ENCODE peak calls at places on chromosome 1, in five cellular contexts. M is sigmoid colon, H is nephron progenitor cell, E is AG04449, P is cardiac fibroblast. L is an unnamed sample.

GRCh38 chr1:235502601-235503332 is 1.5 kb downstream of the B3GALNT2 start:
- DNase-seq in M (no peak), H (no peak), E (no peak), P (peak), L (no peak)

GRCh38 chr1:24418898-24419628 is 3.5 kb downstream of the NIPAL3 start:
- DNase-seq in M (no peak), H (no peak), E (no peak), P (peak), L (no peak)

GRCh38 chr1:229127301-229127700 is 143.6 kb upstream of the RAB4A start:
- DNase-seq in M (peak), H (no peak), E (no peak), P (peak), L (no peak)

GRCh38 chr1:167250482-167250881 is 29.8 kb downstream of the POU2F1 start:
- DNase-seq in M (no peak), H (no peak), E (no peak), P (no peak), L (no peak)

GRCh38 chr1:116720406-116721071 is 33.7 kb upstream of the CD2 start:
- DNase-seq in M (no peak), H (no peak), E (no peak), P (no peak), L (no peak)

GRCh38 chr1:1376551-1377226 is 1.7 kb upstream of the AURKAIP1 start:
- DNase-seq in M (no peak), H (no peak), E (no peak), P (no peak), L (no peak)

GRCh38 chr1:187465441-187465840 is 636.7 kb downstream of the PLA2G4A start:
- DNase-seq in M (no peak), H (no peak), E (no peak), P (no peak), L (no peak)

GRCh38 chr1:2088434-2088833 is 38.2 kb downstream of the PRKCZ start:
- DNase-seq in M (peak), H (no peak), E (no peak), P (peak), L (no peak)

GRCh38 chr1:53686371-53687267 is 52.3 kb downstream of the GLIS1 start:
- DNase-seq in M (no peak), H (no peak), E (no peak), P (peak), L (no peak)

GRCh38 chr1:241475688-241476087 is 43.9 kb downstream of the FH start:
- DNase-seq in M (no peak), H (no peak), E (no peak), P (peak), L (no peak)

GRCh38 chr1:208167229-208167869 is 76.8 kb downstream of the PLXNA2 start:
- DNase-seq in M (no peak), H (no peak), E (no peak), P (no peak), L (no peak)

GRCh38 chr1:183808296-183809027 is 3.5 kb downstream of the RGL1 start:
- DNase-seq in M (no peak), H (no peak), E (no peak), P (peak), L (no peak)

GRCh38 chr1:151134396-151134795 is 12.0 kb downstream of the SEMA6C start:
- DNase-seq in M (no peak), H (no peak), E (no peak), P (no peak), L (no peak)

GRCh38 chr1:145962157-145963102 is 1.9 kb downstream of the ANKRD34A start:
- DNase-seq in M (peak), H (peak), E (no peak), P (no peak), L (peak)

GRCh38 chr1:36966242-36966641 is 68.1 kb downstream of the GRIK3 start:
- DNase-seq in M (no peak), H (peak), E (no peak), P (peak), L (no peak)

GRCh38 chr1:7481194-7481593 is 289.9 kb upstream of the VAMP3 start:
- DNase-seq in M (no peak), H (no peak), E (no peak), P (no peak), L (no peak)

GRCh38 chr1:59051007-59051406 is 245.9 kb upstream of the FGGY start:
- DNase-seq in M (no peak), H (no peak), E (no peak), P (no peak), L (no peak)

GRCh38 chr1:36965301-36966159 is 68.8 kb downstream of the GRIK3 start:
- DNase-seq in M (no peak), H (peak), E (no peak), P (no peak), L (no peak)

GRCh38 chr1:34237416-34237815 is 60.7 kb downstream of the C1orf94 start:
- DNase-seq in M (no peak), H (no peak), E (no peak), P (no peak), L (no peak)

GRCh38 chr1:158527190-158527815 is 26.9 kb downstream of the OR6Y1 start:
- DNase-seq in M (no peak), H (no peak), E (no peak), P (peak), L (no peak)

GRCh38 chr1:15036101-15036500 is 117.4 kb upstream of the TMEM51 start:
- DNase-seq in M (no peak), H (no peak), E (no peak), P (no peak), L (no peak)

GRCh38 chr1:15691434-15692032 is 7.4 kb downstream of the PLEKHM2 start:
- DNase-seq in M (no peak), H (no peak), E (no peak), P (no peak), L (no peak)

GRCh38 chr1:208201241-208201640 is 42.9 kb downstream of the PLXNA2 start:
- DNase-seq in M (no peak), H (no peak), E (peak), P (peak), L (no peak)

GRCh38 chr1:51948491-51948915 is 42.0 kb downstream of the RAB3B start:
- DNase-seq in M (no peak), H (no peak), E (no peak), P (no peak), L (no peak)

GRCh38 chr1:182444497-182444896 is 5.4 kb upstream of the RGSL1 start:
- DNase-seq in M (no peak), H (no peak), E (no peak), P (no peak), L (no peak)

GRCh38 chr1:237891266-237891665 is 544 bp upstream of the ZP4 start:
- DNase-seq in M (no peak), H (no peak), E (no peak), P (no peak), L (no peak)

GRCh38 chr1:114040273-114041043 is 61.2 kb downstream of the OLFML3 start:
- DNase-seq in M (no peak), H (no peak), E (no peak), P (peak), L (no peak)

GRCh38 chr1:177274687-177275211 is 104.0 kb downstream of the BRINP2 start:
- DNase-seq in M (peak), H (no peak), E (peak), P (peak), L (no peak)

GRCh38 chr1:54606096-54606989 is 17.0 kb downstream of the FAM151A start:
- DNase-seq in M (peak), H (no peak), E (no peak), P (no peak), L (no peak)

DNA sequence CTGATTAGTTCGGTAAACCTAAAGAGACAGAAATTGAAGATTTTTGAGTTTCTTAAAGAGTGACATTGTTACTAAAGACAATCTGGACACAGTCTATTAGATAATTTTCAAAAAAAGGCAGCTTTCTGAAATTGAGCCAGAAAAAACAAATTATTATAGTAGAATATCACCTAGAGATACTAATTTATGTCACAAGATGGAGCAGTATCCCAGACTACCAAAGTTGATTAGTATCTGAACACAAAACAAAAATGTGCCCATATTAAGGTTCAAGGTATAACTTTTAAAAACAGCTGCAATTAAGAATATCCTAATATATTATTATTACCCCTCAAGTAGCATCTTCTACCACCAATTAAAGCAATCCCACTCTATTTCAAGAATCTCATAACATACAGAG is 40.5 kb upstream of the SYT2 start:
- DNase-seq in M (no peak), H (no peak), E (no peak), P (no peak), L (no peak)
- TF ChIP-seq CTCF in M (no peak), H (no peak), E (no peak), P (no peak), L (no peak)

GRCh38 chr1:43451701-43452532 is 1.8 kb downstream of the HYI start:
- DNase-seq in M (peak), H (no peak), E (no peak), P (no peak), L (no peak)

GRCh38 chr1:43455205-43455889 is 1.6 kb upstream of the HYI start:
- DNase-seq in M (no peak), H (no peak), E (no peak), P (no peak), L (no peak)

GRCh38 chr1:43452789-43453441 is 816 bp downstream of the HYI start:
- DNase-seq in M (peak), H (no peak), E (peak), P (peak), L (no peak)

GRCh38 chr1:43453442-43454269 is at the start of gene HYI:
- DNase-seq in M (peak), H (peak), E (peak), P (peak), L (peak)

GRCh38 chr1:43454270-43455011 is 710 bp upstream of the HYI start:
- DNase-seq in M (peak), H (no peak), E (peak), P (peak), L (peak)
- TF ChIP-seq CTCF in M (no peak), H (no peak), E (no peak), P (peak), L (no peak)

GRCh38 chr1:98005326-98006010 is 84.6 kb upstream of the DPYD start:
- DNase-seq in M (no peak), H (no peak), E (no peak), P (peak), L (no peak)

GRCh38 chr1:98003442-98003841 is 82.6 kb upstream of the DPYD start:
- DNase-seq in M (no peak), H (no peak), E (no peak), P (no peak), L (no peak)

GRCh38 chr1:98002288-98002687 is 81.5 kb upstream of the DPYD start:
- DNase-seq in M (no peak), H (no peak), E (no peak), P (no peak), L (no peak)

GRCh38 chr1:97999320-97999719 is 78.5 kb upstream of the DPYD start:
- DNase-seq in M (no peak), H (no peak), E (peak), P (peak), L (no peak)

DNA sequence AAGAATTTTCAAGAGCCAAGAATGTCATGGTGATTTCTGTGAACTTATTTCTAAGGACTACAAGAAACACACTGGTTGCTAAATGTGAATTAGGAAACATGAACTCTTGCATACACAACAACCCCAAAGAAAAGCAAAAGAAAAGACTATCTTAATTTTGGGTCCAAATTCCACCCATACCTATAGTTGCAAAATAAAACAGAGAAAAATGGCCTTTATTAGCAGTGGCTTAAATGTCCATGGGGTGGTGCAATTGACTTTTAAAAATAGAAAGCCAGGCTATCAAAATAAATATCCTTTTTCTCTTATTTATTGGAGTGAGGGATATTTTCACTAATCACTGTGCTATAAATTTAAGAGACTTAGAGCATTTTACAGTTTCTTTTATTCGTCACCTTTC is 80.9 kb upstream of the DPYD start:
- DNase-seq in M (no peak), H (no peak), E (no peak), P (peak), L (no peak)
- TF ChIP-seq CTCF in M (no peak), H (no peak), E (no peak), P (peak), L (no peak)

DNA sequence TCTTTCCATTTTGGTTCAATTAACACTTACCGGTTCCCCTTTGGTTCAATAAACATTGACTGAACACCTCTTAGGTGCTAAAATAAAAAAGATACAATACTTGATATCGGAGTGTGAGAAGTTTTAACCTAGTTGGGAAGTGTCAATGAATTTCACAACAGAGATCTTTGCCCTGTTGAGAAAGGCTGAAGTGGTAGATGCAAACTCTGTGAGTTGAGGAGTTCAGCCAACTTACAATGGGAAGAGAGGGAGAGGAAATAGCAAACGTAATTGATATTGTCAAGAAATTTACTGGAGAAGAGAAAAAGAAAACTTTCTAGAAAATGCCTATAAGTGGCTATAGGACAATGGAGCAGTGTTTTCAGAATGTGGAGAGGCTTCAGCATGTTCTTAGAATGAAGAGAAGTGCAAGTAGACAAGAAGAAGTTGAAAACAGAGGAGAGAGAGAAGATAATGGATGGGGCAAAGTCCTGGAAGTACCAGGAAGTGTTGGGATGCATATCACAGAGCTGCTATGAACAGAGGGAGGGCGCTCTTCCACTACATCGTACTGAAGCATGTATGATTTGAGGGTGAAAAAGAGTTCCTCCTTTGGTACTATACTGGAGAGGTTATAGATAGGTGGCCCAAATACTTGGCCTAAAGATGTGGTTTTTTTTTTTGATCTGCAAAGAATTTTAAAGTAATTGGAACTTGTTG is 48.9 kb downstream of the MEF2D start:
- DNase-seq in M (no peak), H (no peak), E (no peak), P (no peak), L (no peak)
- TF ChIP-seq CTCF in M (no peak), H (no peak), E (no peak), P (no peak), L (no peak)

GRCh38 chr1:226404904-226405222 is 3.0 kb downstream of the PARP1 start:
- DNase-seq in M (no peak), H (no peak), E (no peak), P (no peak), L (no peak)

GRCh38 chr1:226405411-226405988 is 2.4 kb downstream of the PARP1 start:
- DNase-seq in M (no peak), H (no peak), E (no peak), P (no peak), L (peak)

GRCh38 chr1:226402615-226403521 is 5.0 kb downstream of the PARP1 start:
- DNase-seq in M (no peak), H (no peak), E (no peak), P (no peak), L (no peak)

GRCh38 chr1:226404063-226404903 is 3.6 kb downstream of the PARP1 start:
- DNase-seq in M (no peak), H (no peak), E (no peak), P (peak), L (no peak)

GRCh38 chr1:226403522-226404034 is 4.3 kb downstream of the PARP1 start:
- DNase-seq in M (no peak), H (peak), E (no peak), P (peak), L (peak)
- TF ChIP-seq CTCF in M (no peak), H (peak), E (peak), P (peak), L (peak)

GRCh38 chr1:236864211-236864610 is 69.1 kb downstream of the MTR start:
- DNase-seq in M (no peak), H (no peak), E (no peak), P (no peak), L (no peak)

GRCh38 chr1:236862615-236863211 is 67.6 kb downstream of the MTR start:
- DNase-seq in M (no peak), H (no peak), E (no peak), P (peak), L (no peak)

GRCh38 chr1:236861560-236862230 is 66.6 kb downstream of the MTR start:
- DNase-seq in M (no peak), H (no peak), E (no peak), P (peak), L (no peak)

GRCh38 chr1:236862231-236862591 is 67.1 kb downstream of the MTR start:
- DNase-seq in M (no peak), H (no peak), E (no peak), P (no peak), L (no peak)

DNA sequence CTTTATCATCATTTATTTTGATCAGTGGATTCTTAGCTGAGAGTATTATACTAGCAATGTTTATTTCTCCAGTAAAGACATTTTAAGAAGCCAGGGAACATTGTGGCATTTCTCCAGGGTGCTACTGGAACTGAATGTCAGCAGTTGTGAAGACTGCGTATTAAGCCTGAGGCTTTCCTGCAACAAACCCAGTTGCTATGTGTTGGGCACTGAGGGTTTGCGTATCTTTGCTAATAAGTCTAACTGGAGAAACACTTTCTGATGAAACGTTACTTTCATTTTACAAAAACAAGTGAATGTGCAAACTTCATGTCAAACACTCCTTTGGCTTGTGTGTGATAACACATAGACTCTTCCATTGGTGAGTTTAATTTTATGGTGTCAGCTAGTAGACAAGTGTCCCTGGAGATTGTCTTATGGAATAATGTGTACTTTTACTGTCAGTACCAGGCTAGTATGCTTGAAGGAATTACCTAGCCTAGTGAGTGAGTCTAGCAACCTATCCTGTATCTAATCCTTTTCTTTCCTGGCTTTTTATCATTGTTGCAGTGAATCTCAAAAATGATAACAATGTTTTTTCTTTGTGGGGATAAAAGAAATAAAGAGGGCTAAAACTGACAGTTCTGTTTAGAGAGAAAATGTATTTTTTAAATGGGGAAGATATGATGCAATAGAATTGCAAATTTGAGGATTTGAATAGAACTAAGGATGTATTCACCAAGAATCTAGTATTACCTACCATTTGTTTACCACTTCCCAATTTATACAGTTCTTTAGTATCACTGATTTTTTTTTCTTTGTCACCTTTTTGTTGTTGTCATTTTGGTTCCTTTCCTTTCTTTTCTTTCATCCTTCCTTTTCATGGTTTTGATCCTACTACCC is 70.1 kb downstream of the MTR start:
- DNase-seq in M (peak), H (no peak), E (no peak), P (no peak), L (no peak)
- TF ChIP-seq CTCF in M (no peak), H (no peak), E (no peak), P (no peak), L (no peak)

GRCh38 chr1:88683848-88684481 is at the start of gene PKN2:
- DNase-seq in M (peak), H (peak), E (peak), P (peak), L (peak)
- TF ChIP-seq CTCF in M (no peak), H (no peak), E (peak), P (no peak), L (no peak)

GRCh38 chr1:163820748-163821147 is 499.0 kb downstream of the NUF2 start:
- DNase-seq in M (no peak), H (no peak), E (no peak), P (peak), L (no peak)
- TF ChIP-seq CTCF in M (no peak), H (no peak), E (no peak), P (peak), L (no peak)

L was measured in GM10248.